ENCODE peak calls at places on chromosome 4, in seven cellular contexts. P is left ventricle myocardium inferior; V is CD8-positive, alpha-beta memory T cell; T is aorta; Y is A549; J is K562; K is heart left ventricle. Q is an unnamed sample.

GRCh38 chr4:65391382-65391781 is 278.9 kb downstream of the EPHA5 start:
- DNase-seq in T (no peak), Y (no peak), K (no peak), V (no peak), J (no peak), P (no peak), Q (no peak)

GRCh38 chr4:111323916-111324315 is 701.0 kb upstream of the PITX2 start:
- DNase-seq in J (no peak), T (no peak), K (no peak), P (no peak), V (no peak), Y (no peak), Q (no peak)

GRCh38 chr4:165458451-165458850 is 79.6 kb downstream of the CPE start:
- DNase-seq in V (no peak), T (no peak), J (no peak), P (no peak), Y (no peak), K (no peak), Q (no peak)

GRCh38 chr4:122661176-122661575 is 40.3 kb upstream of the IL21 start:
- DNase-seq in J (no peak), V (no peak), Y (no peak), T (no peak), P (no peak), K (no peak), Q (no peak)

GRCh38 chr4:803884-804283 is 22.0 kb downstream of the CPLX1 start:
- DNase-seq in K (no peak), V (no peak), Y (no peak), T (peak; percentile 24), J (no peak), P (no peak), Q (no peak)

GRCh38 chr4:58191086-58191485 is 1080.9 kb upstream of the IGFBP7 start:
- DNase-seq in J (no peak), P (no peak), K (no peak), V (no peak), T (no peak), Y (peak; percentile 1), Q (no peak)

GRCh38 chr4:143251348-143251747 is 66.6 kb downstream of the USP38 start:
- DNase-seq in K (no peak), P (no peak), J (no peak), V (no peak), Y (no peak), T (no peak), Q (no peak)

GRCh38 chr4:173835863-173836262 is 305.8 kb upstream of the HAND2 start:
- DNase-seq in V (no peak), P (peak; percentile 16), Y (no peak), T (no peak), K (no peak), J (no peak), Q (no peak)

GRCh38 chr4:149158852-149159251 is 656.8 kb downstream of the IQCM start:
- DNase-seq in V (no peak), P (no peak), Y (no peak), J (no peak), K (no peak), T (no peak), Q (no peak)

GRCh38 chr4:7165874-7166201 is 26.5 kb upstream of the SORCS2 start:
- DNase-seq in V (no peak), J (no peak), Y (no peak), K (no peak), T (peak; percentile 40), P (no peak), Q (peak; percentile 3)

GRCh38 chr4:152515678-152516077 is 20.2 kb downstream of the FBXW7 start:
- DNase-seq in T (peak; percentile 57), V (no peak), Y (no peak), P (no peak), J (peak; percentile 15), K (no peak), Q (no peak)

GRCh38 chr4:40003986-40004385 is 26.3 kb upstream of the PDS5A start:
- DNase-seq in J (no peak), T (no peak), P (no peak), Y (peak; percentile 14), V (no peak), K (no peak), Q (no peak)

GRCh38 chr4:15470149-15470520 is 453 bp downstream of the CC2D2A start:
- DNase-seq in J (no peak), T (no peak), P (no peak), V (no peak), Y (no peak), K (no peak), Q (no peak)

GRCh38 chr4:112150920-112151319 is 5.7 kb downstream of the FAM241A start:
- DNase-seq in J (no peak), V (no peak), P (no peak), T (no peak), K (no peak), Y (no peak), Q (no peak)

GRCh38 chr4:26074672-26075071 is 160.7 kb downstream of the SMIM20 start:
- DNase-seq in V (no peak), Y (no peak), J (no peak), T (no peak), K (no peak), P (no peak), Q (no peak)

GRCh38 chr4:85491527-85491926 is 16.6 kb downstream of the ARHGAP24 start:
- DNase-seq in V (no peak), J (no peak), P (no peak), Y (no peak), T (no peak), K (no peak), Q (no peak)

GRCh38 chr4:38765391-38765790 is 17.4 kb downstream of the TLR10 start:
- DNase-seq in J (no peak), Y (no peak), V (no peak), K (no peak), P (no peak), T (no peak), Q (no peak)

GRCh38 chr4:77538144-77538543 is 67.5 kb upstream of the CXCL13 start:
- DNase-seq in T (no peak), J (no peak), K (no peak), Y (peak; percentile 36), P (no peak), V (no peak), Q (no peak)

GRCh38 chr4:185344743-185345538 is 50.8 kb downstream of the LRP2BP start:
- DNase-seq in J (no peak), K (no peak), P (no peak), T (no peak), Y (no peak), V (no peak), Q (no peak)

GRCh38 chr4:43456383-43456782 is 563.9 kb downstream of the GRXCR1 start:
- DNase-seq in Y (no peak), T (no peak), K (no peak), V (no peak), J (no peak), P (no peak), Q (no peak)

GRCh38 chr4:176489001-176489400 is 169.2 kb downstream of the SPCS3 start:
- DNase-seq in V (no peak), T (no peak), P (no peak), Y (no peak), J (no peak), K (no peak), Q (no peak)

GRCh38 chr4:110196206-110196870 is 2.1 kb downstream of the ELOVL6 start:
- DNase-seq in P (peak; percentile 51), Y (peak; percentile 45), V (peak; percentile 15), T (peak; percentile 82), K (peak; percentile 74), J (peak; percentile 76), Q (peak; percentile 64)

GRCh38 chr4:176622251-176622968 is 170.3 kb downstream of the VEGFC start:
- DNase-seq in T (no peak), J (no peak), V (no peak), P (no peak), K (no peak), Y (peak; percentile 48), Q (no peak)

GRCh38 chr4:101197350-101197749 is 150.0 kb downstream of the PPP3CA start:
- DNase-seq in V (no peak), T (no peak), K (no peak), J (no peak), Y (no peak), P (no peak), Q (no peak)

GRCh38 chr4:32196950-32197688 is 1477.0 kb downstream of the PCDH7 start:
- DNase-seq in T (no peak), V (no peak), P (no peak), J (no peak), K (no peak), Y (no peak), Q (no peak)

GRCh38 chr4:57410331-57411052 is 300.3 kb upstream of the IGFBP7 start:
- DNase-seq in K (no peak), P (no peak), Y (no peak), T (no peak), V (no peak), J (no peak), Q (no peak)

DNA sequence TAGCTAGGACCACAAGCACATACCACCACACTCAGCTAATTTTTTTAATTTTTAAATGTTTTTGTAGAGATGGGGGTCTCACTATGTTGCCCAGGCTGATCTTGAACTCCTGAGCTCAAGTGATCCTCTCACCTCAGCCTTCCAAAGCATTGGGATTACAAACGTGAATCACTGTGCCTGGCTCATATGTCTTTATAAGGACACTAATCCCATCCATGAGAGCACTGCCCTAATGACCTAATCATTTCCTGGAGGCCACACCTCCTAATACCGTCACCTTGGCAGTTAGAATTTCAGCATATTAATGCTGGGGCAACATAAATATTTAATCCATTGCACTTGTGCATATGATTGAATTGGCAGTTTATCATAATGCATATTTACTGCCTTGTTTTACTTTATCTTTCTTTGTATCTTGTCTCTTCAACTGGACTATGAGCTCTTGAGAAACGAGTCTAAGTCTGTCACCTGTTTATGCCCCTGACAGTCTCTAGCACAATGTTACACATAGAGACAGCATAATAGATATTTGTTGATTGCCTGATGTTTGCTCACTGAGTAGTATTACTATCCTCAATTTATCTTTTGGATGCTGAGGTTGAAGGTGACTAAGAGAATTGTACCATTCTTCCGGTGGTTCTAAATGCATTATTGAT is 172.0 kb downstream of the AASDH start:
- DNase-seq in V (no peak), Y (peak; percentile 2), K (no peak), P (no peak), J (no peak), T (no peak), Q (no peak)
- H3K27ac ChIP-seq in V (no peak overlapping the region), Y (no peak overlapping the region), K (no peak overlapping the region), P (no peak overlapping the region), J (no peak overlapping the region), T (no peak overlapping the region), Q (no peak overlapping the region)

GRCh38 chr4:81469774-81470455 is 1.8 kb downstream of the RASGEF1B start:
- DNase-seq in P (no peak), Y (no peak), V (no peak), T (no peak), J (no peak), K (no peak), Q (no peak)
- H3K27ac ChIP-seq in P (peak overlapping the region; percentile 89), Y (no peak overlapping the region), V (peak overlapping the region; percentile 92), T (no peak overlapping the region), J (no peak overlapping the region), K (peak overlapping the region; percentile 83), Q (no peak overlapping the region)

GRCh38 chr4:2265113-2266110 is 3.5 kb upstream of the MXD4 start:
- DNase-seq in P (no peak), J (no peak), V (no peak), K (peak; percentile 56), Y (no peak), T (peak; percentile 54), Q (no peak)
- H3K27ac ChIP-seq in P (peak overlapping the region; percentile 76), J (no peak overlapping the region), V (no peak overlapping the region), K (peak overlapping the region; percentile 74), Y (no peak overlapping the region), T (no peak overlapping the region), Q (no peak overlapping the region)

GRCh38 chr4:2807571-2807970 is 14.7 kb downstream of the SH3BP2 start:
- DNase-seq in T (no peak), J (no peak), K (peak; percentile 52), P (no peak), V (no peak), Y (no peak), Q (no peak)
- H3K27ac ChIP-seq in T (no peak overlapping the region), J (no peak overlapping the region), K (peak overlapping the region; percentile 76), P (peak overlapping the region; percentile 89), V (no peak overlapping the region), Y (no peak overlapping the region), Q (no peak overlapping the region)